ENCODE peak calls at places on chromosomes 4 and X, in nine cellular contexts. Y is upper lobe of left lung, P is body of pancreas, L is HCT116, A is heart left ventricle, E is HepG2, M is right lobe of liver, N is K562, B is gastrocnemius medialis. X is an unnamed sample.

GRCh38 chrX:108437789-108438623 is at the start of gene COL4A6:
- ATAC-seq in Y (no peak), P (peak; percentile 27), L (no peak), A (peak; percentile 49), E (peak; percentile 85), M (no peak), N (peak; percentile 58), B (peak; percentile 18), X (peak; percentile 16)

GRCh38 chr4:46949822-46950221 is 40.8 kb upstream of the COX7B2 start:
- ATAC-seq in Y (no peak), P (no peak), L (no peak), A (peak; percentile 40), E (no peak), M (no peak), N (no peak), B (no peak), X (no peak)

GRCh38 chrX:44247468-44247867 is 96.0 kb downstream of the EFHC2 start:
- ATAC-seq in Y (no peak), P (no peak), L (no peak), A (no peak), E (no peak), M (no peak), N (no peak), B (no peak), X (no peak)

GRCh38 chrX:18833071-18833731 is 125.8 kb downstream of the PPEF1 start:
- ATAC-seq in Y (peak; percentile 83), P (no peak), L (no peak), A (peak; percentile 93), E (peak; percentile 80), M (peak; percentile 84), N (no peak), B (peak; percentile 98), X (peak; percentile 63)

GRCh38 chr4:107138433-107138832 is 102.3 kb upstream of the DKK2 start:
- ATAC-seq in Y (no peak), P (no peak), L (no peak), A (no peak), E (no peak), M (no peak), N (no peak), B (no peak), X (no peak)

GRCh38 chr4:5257086-5257485 is 205.8 kb downstream of the STK32B start:
- ATAC-seq in Y (no peak), P (no peak), L (no peak), A (no peak), E (no peak), M (no peak), N (no peak), B (no peak), X (no peak)

GRCh38 chr4:123018391-123018755 is 96.0 kb upstream of the NUDT6 start:
- ATAC-seq in Y (no peak), P (no peak), L (no peak), A (no peak), E (no peak), M (no peak), N (no peak), B (no peak), X (no peak)

GRCh38 chr4:122666527-122667245 is 45.8 kb upstream of the IL21 start:
- ATAC-seq in Y (peak; percentile 77), P (peak; percentile 15), L (peak; percentile 66), A (no peak), E (no peak), M (no peak), N (no peak), B (no peak), X (peak; percentile 68)

GRCh38 chr4:7005571-7005970 is 37.6 kb upstream of the TADA2B start:
- ATAC-seq in Y (no peak), P (no peak), L (no peak), A (no peak), E (no peak), M (no peak), N (no peak), B (no peak), X (no peak)

GRCh38 chr4:88812420-88812819 is 114.8 kb upstream of the NAP1L5 start:
- ATAC-seq in Y (peak; percentile 55), P (peak; percentile 21), L (no peak), A (no peak), E (no peak), M (no peak), N (no peak), B (peak; percentile 90), X (no peak)

DNA sequence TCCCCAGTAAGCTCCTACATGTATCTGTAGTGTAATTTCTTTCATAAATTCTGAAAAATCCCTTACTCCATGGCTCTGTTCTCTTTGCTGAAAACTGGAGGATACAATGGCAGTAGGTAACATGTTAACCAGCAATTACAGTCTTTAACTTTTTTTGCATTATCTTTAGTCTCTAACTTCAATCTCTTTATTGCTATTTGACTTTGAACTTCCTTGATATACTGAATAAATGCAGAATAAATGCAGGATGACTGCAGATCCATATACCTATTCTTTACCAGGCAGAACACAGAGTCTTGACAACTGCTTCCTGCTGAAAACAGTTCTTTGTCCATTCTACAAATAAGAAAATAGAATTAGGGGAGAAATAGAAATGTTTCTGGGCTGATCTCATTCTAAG is 101.3 kb downstream of the SLC7A11 start:
- ATAC-seq in Y (no peak), P (no peak), L (no peak), A (no peak), E (no peak), M (no peak), N (no peak), B (no peak), X (no peak)
- H3K27ac ChIP-seq in Y (no peak overlapping the region), P (no peak overlapping the region), L (no peak overlapping the region), A (no peak overlapping the region), E (no peak overlapping the region), M (no peak overlapping the region), N (no peak overlapping the region), B (no peak overlapping the region), X (no peak overlapping the region)

GRCh38 chr4:1344696-1345095 is 2.3 kb upstream of the UVSSA start:
- ATAC-seq in Y (no peak), P (no peak), L (no peak), A (no peak), E (no peak), M (no peak), N (no peak), B (no peak), X (no peak)

GRCh38 chr4:1348014-1348513 is 1.1 kb downstream of the UVSSA start:
- ATAC-seq in Y (no peak), P (no peak), L (no peak), A (no peak), E (no peak), M (no peak), N (no peak), B (no peak), X (no peak)

GRCh38 chr4:1347410-1347864 is 429 bp downstream of the UVSSA start:
- ATAC-seq in Y (peak; percentile 67), P (peak; percentile 49), L (peak; percentile 43), A (peak; percentile 43), E (peak; percentile 54), M (peak; percentile 26), N (peak; percentile 51), B (peak; percentile 46), X (peak; percentile 73)

GRCh38 chr4:1346781-1347409 is at the start of gene UVSSA:
- ATAC-seq in Y (peak; percentile 96), P (peak; percentile 89), L (peak; percentile 91), A (peak; percentile 98), E (peak; percentile 89), M (peak; percentile 93), N (peak; percentile 95), B (peak; percentile 86), X (peak; percentile 96)

GRCh38 chr4:1345905-1346780 is 865 bp upstream of the UVSSA start:
- ATAC-seq in Y (peak; percentile 37), P (peak; percentile 8), L (peak; percentile 56), A (no peak), E (peak; percentile 57), M (peak; percentile 4), N (peak; percentile 62), B (peak; percentile 7), X (peak; percentile 6)
- TF ChIP-seq POLR2A in Y (no peak), P (peak; percentile 16), L (no peak), A (no peak), E (no peak), M (peak; percentile 6), N (peak; percentile 14), B (no peak), X (no peak)

GRCh38 chr4:133147922-133148689 is 988 bp upstream of the PCDH10 start:
- ATAC-seq in Y (peak; percentile 45), P (no peak), L (no peak), A (peak; percentile 39), E (no peak), M (peak; percentile 26), N (no peak), B (no peak), X (no peak)

GRCh38 chr4:133146192-133146573 is 2.9 kb upstream of the PCDH10 start:
- ATAC-seq in Y (no peak), P (no peak), L (no peak), A (no peak), E (no peak), M (no peak), N (no peak), B (no peak), X (no peak)

GRCh38 chr4:133147365-133147821 is 1.7 kb upstream of the PCDH10 start:
- ATAC-seq in Y (no peak), P (no peak), L (no peak), A (no peak), E (no peak), M (no peak), N (no peak), B (no peak), X (no peak)

GRCh38 chr4:133145758-133146157 is 3.3 kb upstream of the PCDH10 start:
- ATAC-seq in Y (no peak), P (no peak), L (no peak), A (no peak), E (no peak), M (no peak), N (no peak), B (no peak), X (no peak)

DNA sequence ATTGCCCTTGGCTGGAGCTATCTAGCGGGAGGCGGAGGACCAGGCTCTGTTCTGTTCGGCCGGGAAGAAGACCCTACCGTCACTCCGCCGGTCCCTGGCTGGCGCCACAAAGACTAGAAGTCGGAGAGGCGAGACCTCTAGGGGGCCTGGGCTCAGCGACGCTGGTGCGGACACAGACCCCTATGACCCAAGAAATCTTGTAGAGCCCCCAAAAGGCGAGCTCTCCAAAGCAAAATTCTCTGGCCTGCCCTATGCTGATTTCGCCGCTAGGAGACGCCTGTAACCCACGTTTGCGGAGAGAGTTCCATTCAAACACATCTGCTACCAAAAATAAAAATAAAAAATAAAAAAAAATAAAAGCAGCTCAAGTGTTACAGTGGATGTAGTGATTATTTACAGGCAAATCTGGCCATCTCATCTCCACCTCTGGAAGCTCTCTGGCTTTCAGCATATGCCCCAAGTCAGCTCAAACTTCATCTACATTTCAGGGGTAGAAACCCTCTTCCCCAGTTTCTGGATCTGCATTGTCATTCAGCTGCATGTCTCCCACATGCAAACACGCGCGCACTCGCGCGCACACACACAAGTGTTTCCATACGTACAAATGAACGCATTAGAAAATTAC is 2.4 kb upstream of the PCDH10 start:
- ATAC-seq in Y (peak; percentile 64), P (no peak), L (peak; percentile 82), A (peak; percentile 43), E (peak; percentile 90), M (peak; percentile 57), N (peak; percentile 69), B (no peak), X (no peak)
- H3K4me3 ChIP-seq in Y (no peak overlapping the region), P (no peak overlapping the region), L (no peak overlapping the region), A (peak overlapping the region; percentile 50), E (peak overlapping the region; percentile 23), M (no peak overlapping the region), N (no peak overlapping the region), B (peak overlapping the region; percentile 13), X (peak overlapping the region; percentile 57)

DNA sequence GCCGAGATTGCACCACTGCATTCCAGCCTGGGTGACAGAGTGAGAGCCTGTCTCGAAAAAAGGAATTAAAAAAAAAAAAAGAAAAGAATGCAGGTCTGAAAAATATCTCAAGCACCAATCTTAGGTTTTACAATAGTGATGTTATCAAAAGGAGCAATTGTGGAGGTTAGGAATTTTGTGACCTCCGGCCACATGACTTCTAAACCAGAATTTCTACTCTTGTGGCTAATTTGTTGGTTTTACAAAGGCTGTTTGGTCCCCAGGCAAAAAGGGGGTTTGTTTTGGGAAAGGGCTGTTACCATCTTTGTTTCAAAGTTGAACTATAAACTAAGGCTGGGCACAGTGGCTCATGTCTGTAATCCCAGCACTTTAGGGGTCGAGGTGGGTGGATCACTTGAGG is 15.4 kb upstream of the ZNF41 start:
- ATAC-seq in Y (no peak), P (no peak), L (no peak), A (no peak), E (no peak), M (no peak), N (no peak), B (no peak), X (no peak)
- H3K27ac ChIP-seq in Y (no peak overlapping the region), P (no peak overlapping the region), L (no peak overlapping the region), A (no peak overlapping the region), E (no peak overlapping the region), M (no peak overlapping the region), N (no peak overlapping the region), B (no peak overlapping the region), X (no peak overlapping the region)